ENCODE peak calls at places on chromosome 16, in five cellular contexts. One of them, this sample, is unnamed. For H3K4me1, the result is how much of the 10 kb centered on the place peaks cover.

GRCh38 chr16:83810906-83811305 is 3.1 kb downstream of the HSBP1 start:
- DNase-seq in testis: no peak
- DNase-seq in cardiac muscle cell: no peak
- DNase-seq in MM.1S: no peak
- DNase-seq in lung: no peak
- DNase-seq in this sample: no peak

GRCh38 chr16:88804552-88805339 is 1.2 kb downstream of the CDT1 start:
- DNase-seq in testis: no peak
- DNase-seq in cardiac muscle cell: no peak
- DNase-seq in MM.1S: peak
- DNase-seq in lung: no peak
- DNase-seq in this sample: no peak

GRCh38 chr16:64866026-64866425 is 255.8 kb downstream of the CDH11 start:
- DNase-seq in testis: no peak
- DNase-seq in cardiac muscle cell: no peak
- DNase-seq in MM.1S: no peak
- DNase-seq in lung: no peak
- DNase-seq in this sample: no peak

GRCh38 chr16:80689487-80689886 is 114.9 kb downstream of the CDYL2 start:
- DNase-seq in testis: no peak
- DNase-seq in cardiac muscle cell: no peak
- DNase-seq in MM.1S: no peak
- DNase-seq in lung: no peak
- DNase-seq in this sample: no peak

GRCh38 chr16:84062734-84063640 is 20.4 kb upstream of the SLC38A8 start:
- DNase-seq in testis: peak
- DNase-seq in cardiac muscle cell: peak
- DNase-seq in MM.1S: no peak
- DNase-seq in lung: peak
- DNase-seq in this sample: peak

GRCh38 chr16:13697013-13697412 is 222.9 kb upstream of the ERCC4 start:
- DNase-seq in testis: no peak
- DNase-seq in cardiac muscle cell: no peak
- DNase-seq in MM.1S: no peak
- DNase-seq in lung: no peak
- DNase-seq in this sample: no peak

GRCh38 chr16:24635900-24636610 is 93.4 kb upstream of the TNRC6A start:
- DNase-seq in testis: peak
- DNase-seq in cardiac muscle cell: peak
- DNase-seq in MM.1S: no peak
- DNase-seq in lung: peak
- DNase-seq in this sample: peak

GRCh38 chr16:68951991-68952877 is 108.9 kb downstream of the TANGO6 start:
- DNase-seq in testis: no peak
- DNase-seq in cardiac muscle cell: no peak
- DNase-seq in MM.1S: no peak
- DNase-seq in lung: no peak
- DNase-seq in this sample: no peak

GRCh38 chr16:1701216-1701878 is 4.6 kb upstream of the MAPK8IP3 start:
- DNase-seq in testis: no peak
- DNase-seq in cardiac muscle cell: no peak
- DNase-seq in MM.1S: no peak
- DNase-seq in lung: no peak
- DNase-seq in this sample: no peak

GRCh38 chr16:10368984-10369551 is 16.8 kb upstream of the ATF7IP2 start:
- DNase-seq in testis: no peak
- DNase-seq in cardiac muscle cell: no peak
- DNase-seq in MM.1S: no peak
- DNase-seq in lung: no peak
- DNase-seq in this sample: no peak

GRCh38 chr16:22427556-22427955 is 53.1 kb upstream of the CDR2 start:
- DNase-seq in testis: peak
- DNase-seq in cardiac muscle cell: no peak
- DNase-seq in MM.1S: no peak
- DNase-seq in lung: no peak
- DNase-seq in this sample: no peak

GRCh38 chr16:72467157-72467759 is 295.3 kb upstream of the PMFBP1 start:
- DNase-seq in testis: peak
- DNase-seq in cardiac muscle cell: peak
- DNase-seq in MM.1S: peak
- DNase-seq in lung: no peak
- DNase-seq in this sample: no peak

GRCh38 chr16:680967-681745 is 946 bp downstream of the STUB1 start:
- DNase-seq in testis: peak
- DNase-seq in cardiac muscle cell: peak
- DNase-seq in MM.1S: peak
- DNase-seq in lung: no peak
- DNase-seq in this sample: no peak

GRCh38 chr16:7614022-7614795 is 281.6 kb downstream of the RBFOX1 start:
- DNase-seq in testis: no peak
- DNase-seq in cardiac muscle cell: no peak
- DNase-seq in MM.1S: no peak
- DNase-seq in lung: no peak
- DNase-seq in this sample: no peak

GRCh38 chr16:4801962-4802658 is at the start of gene ROGDI:
- DNase-seq in testis: peak
- DNase-seq in cardiac muscle cell: peak
- DNase-seq in MM.1S: peak
- DNase-seq in lung: peak
- DNase-seq in this sample: peak

GRCh38 chr16:23081675-23082119 is 67.6 kb downstream of the USP31 start:
- DNase-seq in testis: peak
- DNase-seq in cardiac muscle cell: no peak
- DNase-seq in MM.1S: no peak
- DNase-seq in lung: no peak
- DNase-seq in this sample: no peak

GRCh38 chr16:728890-729744 is 2.2 kb downstream of the HAGHL start:
- DNase-seq in testis: no peak
- DNase-seq in cardiac muscle cell: no peak
- DNase-seq in MM.1S: no peak
- DNase-seq in lung: no peak
- DNase-seq in this sample: no peak

GRCh38 chr16:6124136-6124535 is 1026.5 kb upstream of the EEF2KMT start:
- DNase-seq in testis: no peak
- DNase-seq in cardiac muscle cell: no peak
- DNase-seq in MM.1S: no peak
- DNase-seq in lung: no peak
- DNase-seq in this sample: no peak

GRCh38 chr16:1689853-1690252 is 11.8 kb downstream of the JPT2 start:
- DNase-seq in testis: no peak
- DNase-seq in cardiac muscle cell: no peak
- DNase-seq in MM.1S: no peak
- DNase-seq in lung: no peak
- DNase-seq in this sample: no peak

GRCh38 chr16:89473791-89474414 is 16.5 kb downstream of the ANKRD11 start:
- DNase-seq in testis: no peak
- DNase-seq in cardiac muscle cell: no peak
- DNase-seq in MM.1S: no peak
- DNase-seq in lung: no peak
- DNase-seq in this sample: no peak

GRCh38 chr16:82226327-82226726 is 56.3 kb upstream of the MPHOSPH6 start:
- DNase-seq in testis: no peak
- DNase-seq in cardiac muscle cell: no peak
- DNase-seq in MM.1S: no peak
- DNase-seq in lung: no peak
- DNase-seq in this sample: no peak

GRCh38 chr16:56094231-56094630 is 97.1 kb upstream of the GNAO1 start:
- DNase-seq in testis: no peak
- DNase-seq in cardiac muscle cell: no peak
- DNase-seq in MM.1S: no peak
- DNase-seq in lung: no peak
- DNase-seq in this sample: no peak

GRCh38 chr16:57190136-57190535 is 4.0 kb downstream of the RSPRY1 start:
- DNase-seq in testis: no peak
- DNase-seq in cardiac muscle cell: no peak
- DNase-seq in MM.1S: no peak
- DNase-seq in lung: no peak
- DNase-seq in this sample: no peak
- H3K4me1 ChIP-seq in testis: under half
- H3K4me1 ChIP-seq in cardiac muscle cell: under half
- H3K4me1 ChIP-seq in MM.1S: under half
- H3K4me1 ChIP-seq in lung: under half
- H3K4me1 ChIP-seq in this sample: half or more

GRCh38 chr16:67236551-67237395 is 9.8 kb downstream of the TMEM208 start:
- DNase-seq in testis: peak
- DNase-seq in cardiac muscle cell: peak
- DNase-seq in MM.1S: peak
- DNase-seq in lung: no peak
- DNase-seq in this sample: no peak
- H3K27ac ChIP-seq in testis: no peak
- H3K27ac ChIP-seq in cardiac muscle cell: no peak
- H3K27ac ChIP-seq in MM.1S: no peak
- H3K27ac ChIP-seq in lung: no peak
- H3K27ac ChIP-seq in this sample: no peak

DNA sequence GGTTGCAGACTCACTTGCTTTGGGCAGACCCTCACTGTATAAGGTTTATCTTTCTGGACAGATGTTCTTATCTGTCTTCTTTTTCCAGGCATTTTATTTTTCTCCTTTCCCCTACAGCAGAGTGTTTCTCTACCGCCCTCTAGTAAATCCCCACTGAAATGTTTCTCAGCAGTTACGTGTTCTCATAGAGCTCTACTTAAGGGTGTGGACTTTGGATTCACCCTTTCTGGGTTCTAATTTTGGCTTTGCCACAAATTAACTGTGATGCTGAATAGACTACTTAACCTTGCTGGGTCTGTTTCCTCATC is 2.0 kb downstream of the ADAT1 start:
- DNase-seq in testis: no peak
- DNase-seq in cardiac muscle cell: peak
- DNase-seq in MM.1S: peak
- DNase-seq in lung: no peak
- DNase-seq in this sample: no peak
- H3K4me3 ChIP-seq in testis: no peak
- H3K4me3 ChIP-seq in cardiac muscle cell: no peak
- H3K4me3 ChIP-seq in MM.1S: no peak
- H3K4me3 ChIP-seq in lung: no peak
- H3K4me3 ChIP-seq in this sample: no peak

GRCh38 chr16:20865420-20866126 is 34.6 kb downstream of the DCUN1D3 start:
- DNase-seq in testis: no peak
- DNase-seq in cardiac muscle cell: no peak
- DNase-seq in MM.1S: no peak
- DNase-seq in lung: no peak
- DNase-seq in this sample: no peak
- H3K4me1 ChIP-seq in testis: under half
- H3K4me1 ChIP-seq in cardiac muscle cell: under half
- H3K4me1 ChIP-seq in MM.1S: under half
- H3K4me1 ChIP-seq in lung: half or more
- H3K4me1 ChIP-seq in this sample: half or more

GRCh38 chr16:86272744-86273143 is 237.6 kb upstream of the FOXF1 start:
- DNase-seq in testis: no peak
- DNase-seq in cardiac muscle cell: no peak
- DNase-seq in MM.1S: no peak
- DNase-seq in lung: no peak
- DNase-seq in this sample: no peak

GRCh38 chr16:86281435-86281834 is 228.9 kb upstream of the FOXF1 start:
- DNase-seq in testis: no peak
- DNase-seq in cardiac muscle cell: no peak
- DNase-seq in MM.1S: no peak
- DNase-seq in lung: no peak
- DNase-seq in this sample: no peak

DNA sequence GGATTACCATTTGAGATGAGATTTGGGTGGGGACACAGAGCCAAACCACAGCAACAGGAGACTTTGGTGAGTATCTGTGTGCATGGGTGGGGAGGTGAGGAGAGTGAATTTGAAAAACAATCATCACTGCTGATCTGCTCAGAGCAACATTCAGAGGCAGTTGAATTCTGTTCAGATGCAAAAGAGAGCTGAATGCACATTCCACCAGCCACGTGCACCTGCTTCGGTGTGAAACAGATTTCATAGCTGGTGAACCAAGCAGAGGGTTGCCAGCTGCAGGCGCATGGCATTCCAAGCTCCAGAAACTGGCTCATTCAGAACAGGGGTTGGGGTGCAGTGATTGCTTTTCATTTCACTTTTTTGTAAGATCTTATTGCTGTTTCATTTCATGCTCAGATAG is 233.1 kb upstream of the FOXF1 start:
- DNase-seq in testis: no peak
- DNase-seq in cardiac muscle cell: no peak
- DNase-seq in MM.1S: no peak
- DNase-seq in lung: no peak
- DNase-seq in this sample: no peak
- H3K27ac ChIP-seq in testis: no peak
- H3K27ac ChIP-seq in cardiac muscle cell: no peak
- H3K27ac ChIP-seq in MM.1S: no peak
- H3K27ac ChIP-seq in lung: no peak
- H3K27ac ChIP-seq in this sample: no peak

GRCh38 chr16:3036726-3037315 is at the start of gene BICDL2:
- DNase-seq in testis: no peak
- DNase-seq in cardiac muscle cell: no peak
- DNase-seq in MM.1S: no peak
- DNase-seq in lung: no peak
- DNase-seq in this sample: no peak
- H3K4me3 ChIP-seq in testis: no peak
- H3K4me3 ChIP-seq in cardiac muscle cell: no peak
- H3K4me3 ChIP-seq in MM.1S: peak
- H3K4me3 ChIP-seq in lung: peak
- H3K4me3 ChIP-seq in this sample: peak

DNA sequence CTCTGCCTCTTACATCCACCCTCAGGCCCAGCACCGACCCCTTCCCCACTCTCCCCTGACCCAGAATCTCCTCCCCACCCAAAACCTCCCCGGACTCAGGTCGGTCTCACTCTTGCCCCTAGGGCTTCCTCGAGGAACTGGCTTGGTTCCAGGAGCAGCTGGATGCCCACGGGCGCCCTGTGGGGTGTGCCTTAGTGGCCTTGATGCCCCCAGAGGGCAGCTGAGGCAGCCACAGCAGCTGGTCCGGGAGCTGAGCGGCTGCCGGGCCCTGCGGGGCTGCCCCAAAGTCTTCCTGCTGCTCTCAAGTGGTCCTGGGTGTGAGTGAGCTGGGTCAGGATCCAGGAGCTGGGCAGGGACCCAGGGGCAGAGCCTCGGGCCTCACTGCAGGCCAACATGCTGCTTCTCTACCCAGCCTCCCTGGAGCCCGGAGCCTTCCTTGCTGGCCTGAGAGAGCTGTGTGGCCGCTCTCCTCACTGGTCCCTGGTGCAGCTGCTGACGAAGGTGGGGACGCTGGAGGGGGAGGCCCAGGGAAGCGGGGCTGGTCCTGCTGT is 9.6 kb downstream of the ZNF213 start:
- DNase-seq in testis: no peak
- DNase-seq in cardiac muscle cell: no peak
- DNase-seq in MM.1S: no peak
- DNase-seq in lung: no peak
- DNase-seq in this sample: no peak
- H3K4me1 ChIP-seq in testis: under half
- H3K4me1 ChIP-seq in cardiac muscle cell: under half
- H3K4me1 ChIP-seq in MM.1S: under half
- H3K4me1 ChIP-seq in lung: under half
- H3K4me1 ChIP-seq in this sample: under half

GRCh38 chr16:67844441-67844840 is 2.3 kb upstream of the NUTF2 start:
- DNase-seq in testis: no peak
- DNase-seq in cardiac muscle cell: no peak
- DNase-seq in MM.1S: no peak
- DNase-seq in lung: no peak
- DNase-seq in this sample: no peak
- H3K27ac ChIP-seq in testis: peak
- H3K27ac ChIP-seq in cardiac muscle cell: no peak
- H3K27ac ChIP-seq in MM.1S: no peak
- H3K27ac ChIP-seq in lung: no peak
- H3K27ac ChIP-seq in this sample: peak

GRCh38 chr16:31877876-31878642 is 4.5 kb downstream of the ZNF267 start:
- DNase-seq in testis: no peak
- DNase-seq in cardiac muscle cell: no peak
- DNase-seq in MM.1S: no peak
- DNase-seq in lung: no peak
- DNase-seq in this sample: no peak
- H3K4me3 ChIP-seq in testis: no peak
- H3K4me3 ChIP-seq in cardiac muscle cell: no peak
- H3K4me3 ChIP-seq in MM.1S: peak
- H3K4me3 ChIP-seq in lung: no peak
- H3K4me3 ChIP-seq in this sample: no peak

This sample was measured in left ventricle myocardium inferior.